ENCODE peak calls at places on chromosomes 16 and 17, in four cellular contexts. X is hippocampal formation, L is neural progenitor cell, G is pons. J is an unnamed sample.

GRCh38 chr16:84631882-84632281 is 14.0 kb upstream of the COTL1 start:
- DNase-seq in X (no peak), L (no peak), G (no peak), J (no peak)

GRCh38 chr16:81582655-81583441 is 138.2 kb downstream of the CMIP start:
- DNase-seq in X (peak), L (peak), G (peak), J (no peak)

GRCh38 chr17:7830616-7831015 is 3.4 kb upstream of the KDM6B start:
- DNase-seq in X (no peak), L (no peak), G (no peak), J (no peak)

GRCh38 chr17:82283208-82283749 is 9.8 kb upstream of the CSNK1D start:
- DNase-seq in X (no peak), L (no peak), G (no peak), J (peak)

GRCh38 chr17:7912927-7913524 is 3.1 kb downstream of the RNF227 start:
- DNase-seq in X (peak), L (peak), G (peak), J (peak)

GRCh38 chr16:89115216-89115949 is 21.7 kb downstream of the ACSF3 start:
- DNase-seq in X (peak), L (no peak), G (peak), J (peak)

GRCh38 chr16:11076259-11077018 is 132.1 kb downstream of the CLEC16A start:
- DNase-seq in X (no peak), L (peak), G (no peak), J (no peak)

GRCh38 chr17:14118951-14119350 is 49.6 kb downstream of the COX10 start:
- DNase-seq in X (no peak), L (no peak), G (no peak), J (no peak)

GRCh38 chr17:81029859-81030258 is 5.1 kb upstream of the BAIAP2 start:
- DNase-seq in X (no peak), L (no peak), G (no peak), J (no peak)

GRCh38 chr16:53775106-53775820 is 71.3 kb downstream of the FTO start:
- DNase-seq in X (no peak), L (no peak), G (no peak), J (no peak)

GRCh38 chr17:53353919-53354351 is 468.8 kb upstream of the KIF2B start:
- DNase-seq in X (peak), L (no peak), G (peak), J (peak)

GRCh38 chr17:40443196-40443987 is at the start of gene IGFBP4:
- DNase-seq in X (no peak), L (peak), G (no peak), J (peak)

GRCh38 chr16:57409870-57410585 is 5.5 kb downstream of the CCL17 start:
- DNase-seq in X (no peak), L (no peak), G (no peak), J (no peak)

GRCh38 chr17:83183150-83183820 is 103.9 kb downstream of the METRNL start:
- DNase-seq in X (no peak), L (no peak), G (no peak), J (no peak)

GRCh38 chr16:86075839-86076440 is 177.0 kb downstream of the IRF8 start:
- DNase-seq in X (no peak), L (no peak), G (no peak), J (no peak)

GRCh38 chr16:56401482-56401881 is 23.9 kb downstream of the AMFR start:
- DNase-seq in X (no peak), L (peak), G (no peak), J (no peak)

GRCh38 chr17:20944014-20944905 is 98.6 kb downstream of the USP22 start:
- DNase-seq in X (no peak), L (peak), G (no peak), J (peak)

GRCh38 chr17:44688675-44689491 is 693 bp downstream of the CCDC43 start:
- DNase-seq in X (no peak), L (no peak), G (no peak), J (peak)

GRCh38 chr16:69477546-69477945 is 53.1 kb downstream of the CYB5B start:
- DNase-seq in X (no peak), L (no peak), G (no peak), J (no peak)